ENCODE peak calls at places on chromosomes 6 and 20, in eight cellular contexts. D, A, Y, H, T, C, W and S are unnamed samples.

GRCh38 chr6:167122041-167122826 is 662 bp upstream of the CCR6 start:
- DNase-seq in A (no peak), C (no peak), H (no peak), Y (no peak), T (no peak), W (no peak), D (no peak), S (no peak)

GRCh38 chr6:156848533-156848932 is 71.4 kb downstream of the ARID1B start:
- DNase-seq in A (peak; percentile 91), H (no peak), T (peak; percentile 51), D (no peak), C (no peak), W (peak; percentile 32), Y (peak; percentile 15), S (peak; percentile 75)

GRCh38 chr20:1388706-1389483 is 4.0 kb downstream of the FKBP1A start:
- DNase-seq in Y (no peak), C (no peak), H (no peak), W (no peak), A (no peak), D (no peak), T (no peak), S (no peak)

GRCh38 chr6:132179955-132180354 is 221.3 kb downstream of the MOXD1 start:
- DNase-seq in D (peak; percentile 6), Y (no peak), H (no peak), T (no peak), C (no peak), W (no peak), A (no peak), S (no peak)

GRCh38 chr6:22970004-22970403 is 400.6 kb downstream of the HDGFL1 start:
- DNase-seq in W (no peak), D (no peak), T (no peak), H (no peak), A (no peak), Y (no peak), C (no peak), S (no peak)

GRCh38 chr6:15496345-15497131 is 166.3 kb downstream of the DTNBP1 start:
- DNase-seq in A (no peak), W (no peak), C (no peak), H (no peak), D (no peak), T (no peak), Y (no peak), S (no peak)

GRCh38 chr20:13613917-13614316 is 24.8 kb downstream of the TASP1 start:
- DNase-seq in A (no peak), Y (no peak), H (no peak), D (no peak), T (no peak), W (no peak), C (no peak), S (no peak)

GRCh38 chr6:80094017-80094416 is 12.5 kb upstream of the BCKDHB start:
- DNase-seq in H (no peak), A (no peak), D (peak; percentile 27), C (peak; percentile 4), W (no peak), Y (peak; percentile 7), T (peak; percentile 17), S (peak; percentile 22)

GRCh38 chr20:62219992-62220665 is at the start of gene HRH3:
- DNase-seq in H (no peak), Y (no peak), T (peak; percentile 28), D (peak; percentile 32), A (no peak), W (no peak), C (peak; percentile 68), S (no peak)

GRCh38 chr6:15871211-15871770 is 208.5 kb upstream of the DTNBP1 start:
- DNase-seq in H (no peak), D (no peak), T (no peak), Y (no peak), W (no peak), A (no peak), C (no peak), S (peak; percentile 85)

GRCh38 chr6:84037425-84038089 is 4.0 kb downstream of the MRAP2 start:
- DNase-seq in D (no peak), H (no peak), T (no peak), Y (no peak), W (no peak), C (no peak), A (no peak), S (no peak)

GRCh38 chr6:16393326-16393725 is 154.9 kb downstream of the GMPR start:
- DNase-seq in D (no peak), W (no peak), H (no peak), C (no peak), T (no peak), A (no peak), Y (no peak), S (no peak)

GRCh38 chr6:130259557-130259956 is 36.8 kb upstream of the SAMD3 start:
- DNase-seq in Y (no peak), W (no peak), D (no peak), A (no peak), T (no peak), C (no peak), H (no peak), S (no peak)

GRCh38 chr6:27474172-27474465 is 1.2 kb upstream of the ZNF184 start:
- DNase-seq in D (no peak), W (no peak), T (no peak), H (no peak), A (no peak), C (no peak), Y (no peak), S (no peak)

GRCh38 chr6:158955265-158955664 is 44.7 kb downstream of the RSPH3 start:
- DNase-seq in C (no peak), T (no peak), Y (no peak), A (no peak), D (no peak), H (no peak), W (no peak), S (no peak)

GRCh38 chr6:11798538-11798937 is 19.9 kb upstream of the ADTRP start:
- DNase-seq in D (no peak), H (no peak), W (no peak), T (no peak), Y (no peak), A (no peak), C (no peak), S (no peak)

GRCh38 chr20:23302386-23302785 is 48.2 kb upstream of the NXT1 start:
- DNase-seq in Y (no peak), H (no peak), W (no peak), T (no peak), A (no peak), D (no peak), C (no peak), S (no peak)

GRCh38 chr6:17945111-17945510 is 42.3 kb downstream of the KIF13A start:
- DNase-seq in H (no peak), C (no peak), Y (no peak), D (peak; percentile 15), A (no peak), T (peak; percentile 53), W (no peak), S (no peak)

GRCh38 chr6:621916-622315 is 35.0 kb downstream of the HUS1B start:
- DNase-seq in Y (no peak), W (no peak), D (no peak), C (no peak), A (no peak), T (no peak), H (no peak), S (no peak)

GRCh38 chr6:127031511-127031910 is 87.0 kb upstream of the RSPO3 start:
- DNase-seq in D (no peak), Y (no peak), W (no peak), H (no peak), A (no peak), T (peak; percentile 71), C (no peak), S (peak; percentile 84)

GRCh38 chr6:10641494-10641893 is 52.9 kb downstream of the C6orf52 start:
- DNase-seq in D (no peak), H (no peak), C (no peak), Y (no peak), A (no peak), W (no peak), T (no peak), S (no peak)

GRCh38 chr6:10529231-10529801 is 8.2 kb downstream of the GCNT2 start:
- DNase-seq in A (no peak), D (no peak), Y (no peak), H (no peak), W (no peak), T (peak; percentile 83), C (peak; percentile 23), S (no peak)

GRCh38 chr20:290081-290831 is at the start of gene C20orf96:
- DNase-seq in A (peak; percentile 96), D (peak; percentile 88), C (peak; percentile 85), W (peak; percentile 90), H (peak; percentile 90), Y (peak; percentile 75), T (peak; percentile 98), S (peak; percentile 94)

GRCh38 chr6:3740551-3741476 is 10.7 kb downstream of the PXDC1 start:
- DNase-seq in D (no peak), Y (peak; percentile 77), A (no peak), W (no peak), H (no peak), C (no peak), T (no peak), S (no peak)

GRCh38 chr6:163554663-163555062 is 140.1 kb downstream of the QKI start:
- DNase-seq in A (peak; percentile 53), H (peak; percentile 59), T (peak; percentile 64), D (peak; percentile 52), C (peak; percentile 59), Y (no peak), W (no peak), S (peak; percentile 50)

GRCh38 chr6:43772571-43773049 is 2.6 kb downstream of the VEGFA start:
- DNase-seq in T (no peak), A (peak; percentile 76), Y (peak; percentile 27), W (no peak), H (no peak), C (peak; percentile 41), D (no peak), S (peak; percentile 59)

GRCh38 chr20:25327521-25328235 is 63.0 kb downstream of the ABHD12 start:
- DNase-seq in A (no peak), C (no peak), W (no peak), D (no peak), H (no peak), Y (no peak), T (peak; percentile 93), S (no peak)

GRCh38 chr20:12970372-12970821 is 38.4 kb upstream of the SPTLC3 start:
- DNase-seq in D (peak; percentile 58), Y (no peak), T (peak; percentile 54), H (peak; percentile 20), W (no peak), C (peak; percentile 13), A (no peak), S (peak; percentile 19)

GRCh38 chr20:11091496-11091895 is 417.7 kb upstream of the JAG1 start:
- DNase-seq in C (no peak), W (no peak), T (peak; percentile 89), Y (no peak), A (no peak), H (no peak), D (no peak), S (no peak)

GRCh38 chr20:60062431-60063336 is 104.5 kb downstream of the CDH26 start:
- DNase-seq in T (peak; percentile 96), Y (no peak), D (no peak), W (peak; percentile 50), A (no peak), C (no peak), H (no peak), S (peak; percentile 60)

GRCh38 chr6:147161253-147161973 is 42.8 kb upstream of the STXBP5 start:
- DNase-seq in Y (no peak), W (no peak), C (no peak), H (no peak), D (no peak), A (no peak), T (no peak), S (no peak)

GRCh38 chr20:47610247-47610944 is 108.7 kb downstream of the NCOA3 start:
- DNase-seq in A (no peak), H (peak; percentile 56), T (peak; percentile 95), W (no peak), D (peak; percentile 82), C (peak; percentile 67), Y (no peak), S (no peak)

GRCh38 chr20:46751856-46752255 is 42.4 kb downstream of the SLC2A10 start:
- DNase-seq in T (peak; percentile 91), Y (no peak), A (no peak), D (no peak), W (no peak), H (no peak), C (no peak), S (no peak)

GRCh38 chr6:159935065-159935464 is 33.8 kb upstream of the IGF2R start:
- DNase-seq in Y (no peak), W (no peak), C (no peak), A (no peak), H (no peak), T (peak; percentile 38), D (peak; percentile 24), S (no peak)